ENCODE peak calls at places on chromosome 6, in seven cellular contexts. G is RWPE2, W is PC-3, R is transverse colon, C is A673, P is heart left ventricle, L is tibial artery. F is an unnamed sample.

GRCh38 chr6:170135041-170135440 is 155.8 kb downstream of the DLL1 start:
- DNase-seq in L (no peak), C (no peak), R (no peak), P (peak), G (peak), W (no peak), F (no peak)

GRCh38 chr6:119430820-119431219 is 81.3 kb upstream of the MAN1A1 start:
- DNase-seq in G (no peak), L (no peak), W (no peak), C (no peak), P (no peak), R (no peak), F (no peak)

GRCh38 chr6:34176261-34177031 is 30.6 kb upstream of the GRM4 start:
- DNase-seq in R (no peak), C (no peak), L (no peak), G (peak), P (no peak), W (no peak), F (no peak)

GRCh38 chr6:39892490-39893129 is 41.7 kb downstream of the MOCS1 start:
- DNase-seq in G (no peak), L (peak), C (peak), R (peak), P (peak), W (peak), F (peak)

GRCh38 chr6:161223646-161224045 is 50.2 kb downstream of the AGPAT4 start:
- DNase-seq in R (no peak), C (no peak), G (no peak), L (no peak), P (no peak), W (no peak), F (no peak)

GRCh38 chr6:89239338-89239737 is 22.2 kb upstream of the GABRR1 start:
- DNase-seq in W (no peak), P (no peak), R (peak), G (no peak), L (no peak), C (peak), F (no peak)

GRCh38 chr6:18501313-18502013 is 114.3 kb downstream of the RNF144B start:
- DNase-seq in W (no peak), P (peak), R (peak), C (peak), L (peak), G (no peak), F (no peak)

GRCh38 chr6:33839399-33840063 is 35.7 kb upstream of the MLN start:
- DNase-seq in W (no peak), G (no peak), P (no peak), L (no peak), R (no peak), C (no peak), F (peak)

GRCh38 chr6:164346631-164347030 is 932.1 kb downstream of the QKI start:
- DNase-seq in C (no peak), G (no peak), P (no peak), W (no peak), R (no peak), L (no peak), F (no peak)

DNA sequence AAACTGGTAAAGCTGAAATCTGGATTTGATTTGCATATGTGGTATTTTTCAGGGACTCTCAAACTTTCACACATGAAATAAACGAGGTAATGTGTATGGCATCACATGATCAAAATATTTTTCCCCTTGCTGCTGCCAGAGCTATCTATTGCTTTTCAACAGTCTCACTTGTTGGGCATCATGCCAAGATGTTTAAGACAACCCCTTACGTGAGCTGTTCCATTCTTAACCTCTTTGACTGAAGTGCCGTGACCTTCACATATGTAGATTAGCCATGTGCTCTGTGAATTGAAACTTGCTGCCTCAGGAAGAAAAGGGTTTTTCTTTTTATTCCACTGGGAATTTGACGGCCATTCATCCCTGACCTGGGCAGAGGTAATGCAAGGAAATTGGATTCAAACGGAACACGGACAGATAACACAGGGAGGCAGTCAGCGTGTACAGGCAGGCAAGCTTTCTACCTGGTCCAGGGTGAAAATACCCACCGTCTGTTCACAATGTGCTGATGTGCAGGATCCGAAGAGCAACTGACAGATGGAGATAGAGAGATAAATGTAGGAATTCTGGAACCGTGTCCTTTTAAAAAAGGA is 14.2 kb downstream of the ARID1B start:
- DNase-seq in C (peak), P (no peak), W (no peak), L (no peak), G (no peak), R (no peak), F (peak)
- H3K4me3 ChIP-seq in C (no peak), P (no peak), W (no peak), L (no peak), G (no peak), R (no peak), F (no peak)

GRCh38 chr6:21444861-21445260 is 148.7 kb upstream of the SOX4 start:
- DNase-seq in P (no peak), W (no peak), C (no peak), R (no peak), G (no peak), L (no peak), F (no peak)
- H3K4me3 ChIP-seq in P (no peak), W (no peak), C (no peak), R (no peak), G (no peak), L (no peak), F (no peak)

GRCh38 chr6:20412674-20413073 is 11.0 kb downstream of the E2F3 start:
- DNase-seq in G (no peak), R (no peak), W (no peak), C (no peak), L (no peak), P (no peak), F (no peak)
- H3K4me3 ChIP-seq in G (no peak), R (no peak), W (no peak), C (no peak), L (no peak), P (no peak), F (no peak)

GRCh38 chr6:27593200-27593818 is 120.4 kb upstream of the ZNF184 start:
- DNase-seq in C (peak), L (no peak), W (no peak), P (no peak), G (no peak), R (no peak), F (no peak)
- H3K4me3 ChIP-seq in C (peak), L (no peak), W (no peak), P (no peak), G (peak), R (no peak), F (no peak)

DNA sequence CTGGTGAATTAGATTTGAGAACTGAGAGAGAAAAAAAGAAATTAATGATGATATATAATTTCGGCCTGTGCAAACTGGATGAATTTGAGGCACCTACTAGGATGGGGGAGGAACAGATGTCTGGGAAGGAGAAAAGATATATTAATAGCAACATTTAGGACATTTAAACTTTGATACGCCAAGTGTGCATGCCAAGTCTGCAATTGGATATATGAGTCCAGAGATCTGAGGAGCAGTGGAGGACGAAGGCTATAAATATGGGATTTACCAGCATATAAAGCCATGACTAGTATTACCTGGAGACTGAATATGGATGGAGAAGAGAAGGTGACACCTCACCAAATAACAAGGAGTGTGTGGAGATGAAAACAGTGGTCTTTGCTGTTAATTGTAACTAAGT is 272.6 kb upstream of the HSF2 start:
- DNase-seq in R (no peak), W (no peak), C (no peak), L (no peak), G (no peak), P (no peak), F (no peak)
- H3K4me3 ChIP-seq in R (no peak), W (no peak), C (no peak), L (no peak), G (no peak), P (no peak), F (no peak)

F was measured in SJCRH30.